ENCODE peak calls at places on chromosomes 16 and 17, in ten cellular contexts. X is right lobe of liver, I is adrenal gland, U is endothelial cell of umbilical vein, N is spleen, Q is heart left ventricle, G is IMR-90, K is HCT116, T is uterus, H is A549. R is an unnamed sample.

GRCh38 chr17:82231562-82232321 is 2.9 kb downstream of the SLC16A3 start:
- DNase-seq in K (no peak), T (peak), I (peak), U (peak), Q (peak), X (peak), H (peak), G (peak), N (peak), R (no peak)

GRCh38 chr17:74493381-74493833 is 27.0 kb downstream of the CD300A start:
- DNase-seq in I (peak), U (peak), K (peak), N (peak), G (peak), H (peak), X (peak), Q (peak), T (peak), R (peak)

GRCh38 chr17:75313941-75314550 is 24.8 kb upstream of the SLC25A19 start:
- DNase-seq in G (peak), K (no peak), N (no peak), X (no peak), Q (no peak), T (no peak), I (peak), H (no peak), U (no peak), R (no peak)

GRCh38 chr16:25126820-25127232 is 15.3 kb downstream of the LCMT1 start:
- DNase-seq in U (peak), G (peak), I (peak), K (no peak), H (peak), N (no peak), Q (no peak), T (no peak), X (no peak), R (no peak)

GRCh38 chr17:81397314-81398169 is 2.3 kb downstream of the BAHCC1 start:
- DNase-seq in T (no peak), U (peak), N (no peak), I (no peak), H (peak), X (no peak), K (no peak), Q (no peak), G (peak), R (no peak)

GRCh38 chr17:34974179-34974578 is 6.1 kb upstream of the LIG3 start:
- DNase-seq in I (no peak), K (no peak), U (no peak), X (no peak), H (no peak), Q (no peak), G (no peak), N (no peak), T (no peak), R (no peak)

GRCh38 chr17:31248986-31249385 is 48.1 kb downstream of the OMG start:
- DNase-seq in N (no peak), U (no peak), H (no peak), Q (no peak), G (peak), T (no peak), X (no peak), K (no peak), I (no peak), R (no peak)

GRCh38 chr17:19867094-19867653 is 562 bp downstream of the ULK2 start:
- DNase-seq in K (peak), X (peak), I (peak), H (peak), Q (peak), G (peak), U (peak), T (peak), N (peak), R (peak)

GRCh38 chr17:33560871-33561270 is 267.8 kb upstream of the ASIC2 start:
- DNase-seq in G (no peak), H (no peak), Q (no peak), U (no peak), N (no peak), I (no peak), K (no peak), X (no peak), T (no peak), R (no peak)

GRCh38 chr16:22321340-22322001 is 24.3 kb downstream of the POLR3E start:
- DNase-seq in T (peak), N (peak), U (peak), Q (peak), I (peak), G (peak), H (peak), K (peak), X (no peak), R (peak)

GRCh38 chr16:66399031-66399430 is 28.1 kb upstream of the BEAN1 start:
- DNase-seq in H (no peak), K (no peak), U (no peak), G (peak), I (no peak), Q (no peak), X (no peak), T (no peak), N (no peak), R (no peak)

GRCh38 chr17:2398655-2399571 is 1.9 kb downstream of the MNT start:
- DNase-seq in X (peak), U (peak), K (no peak), G (peak), H (peak), I (peak), N (peak), T (peak), Q (peak), R (peak)

GRCh38 chr16:84766978-84767773 is 52.6 kb upstream of the CRISPLD2 start:
- DNase-seq in I (no peak), G (no peak), Q (no peak), T (no peak), X (no peak), H (no peak), N (no peak), K (no peak), U (peak), R (no peak)

GRCh38 chr16:84769416-84769815 is 50.4 kb upstream of the CRISPLD2 start:
- DNase-seq in N (no peak), G (no peak), X (no peak), I (no peak), K (no peak), T (no peak), H (no peak), Q (no peak), U (no peak), R (no peak)

GRCh38 chr16:84768061-84768797 is 51.6 kb upstream of the CRISPLD2 start:
- DNase-seq in T (no peak), I (no peak), N (no peak), G (no peak), K (no peak), Q (no peak), U (no peak), X (no peak), H (no peak), R (no peak)

GRCh38 chr16:84765606-84766580 is 53.9 kb upstream of the CRISPLD2 start:
- DNase-seq in X (no peak), G (no peak), Q (no peak), N (no peak), H (no peak), I (no peak), T (no peak), U (no peak), K (no peak), R (no peak)

GRCh38 chr16:84768798-84769177 is 51.0 kb upstream of the CRISPLD2 start:
- DNase-seq in H (no peak), K (no peak), Q (no peak), G (no peak), N (no peak), T (no peak), I (no peak), X (no peak), U (no peak), R (no peak)
- TF ChIP-seq POLR2A in H (no peak), K (no peak), Q (no peak), G (no peak), N (no peak), T (no peak), I (no peak), X (no peak), U (no peak), R (no peak)

GRCh38 chr16:814974-815373 is 14.4 kb upstream of the GNG13 start:
- DNase-seq in I (no peak), H (no peak), G (peak), T (no peak), U (no peak), N (no peak), Q (no peak), X (no peak), K (no peak), R (no peak)

GRCh38 chr16:813204-813915 is 12.8 kb upstream of the GNG13 start:
- DNase-seq in G (peak), T (no peak), N (no peak), X (no peak), Q (no peak), H (peak), U (no peak), K (no peak), I (peak), R (no peak)

GRCh38 chr16:815861-816260 is 15.3 kb upstream of the GNG13 start:
- DNase-seq in N (no peak), T (no peak), Q (no peak), U (no peak), H (no peak), G (no peak), X (no peak), I (no peak), K (no peak), R (no peak)

GRCh38 chr16:817001-817906 is 16.7 kb upstream of the GNG13 start:
- DNase-seq in U (no peak), G (no peak), H (no peak), Q (no peak), I (no peak), K (no peak), T (no peak), X (no peak), N (no peak), R (no peak)

DNA sequence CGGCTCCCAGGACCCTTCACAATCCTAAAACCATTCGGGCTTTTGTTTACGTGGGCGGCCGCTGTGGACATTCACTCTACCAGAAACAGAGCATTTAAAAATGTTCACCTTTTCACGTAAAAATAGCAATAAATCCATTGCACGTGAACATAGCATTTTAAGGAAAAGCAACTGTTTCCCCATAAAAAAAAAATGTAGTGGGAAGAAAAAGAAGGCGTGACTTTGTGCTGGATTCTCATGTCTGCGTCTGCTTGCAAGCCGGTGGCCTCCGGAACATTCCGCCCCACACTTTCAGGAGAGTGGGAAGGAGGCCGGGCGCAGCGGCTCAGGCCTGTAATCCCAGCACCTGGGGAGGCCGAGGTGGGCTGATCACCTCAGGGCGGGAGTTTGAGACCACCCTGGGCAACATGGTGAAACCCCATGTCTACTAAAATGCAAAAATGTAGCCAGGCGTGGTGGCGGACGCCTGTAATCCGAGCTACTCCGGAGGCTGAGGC is 13.4 kb upstream of the GNG13 start:
- DNase-seq in Q (no peak), G (no peak), H (no peak), T (no peak), N (no peak), I (no peak), U (no peak), K (no peak), X (no peak), R (no peak)
- TF ChIP-seq CTCF in Q (no peak), G (no peak), H (no peak), T (no peak), N (no peak), I (no peak), U (no peak), K (peak), X (no peak), R (no peak)

GRCh38 chr17:65559802-65560627 is 1.4 kb downstream of the AXIN2 start:
- DNase-seq in G (no peak), Q (peak), U (peak), I (no peak), X (no peak), K (no peak), N (peak), T (peak), H (peak), R (peak)
- TF ChIP-seq POLR2A in G (no peak), Q (no peak), U (no peak), I (no peak), X (no peak), K (no peak), N (no peak), T (peak), H (peak), R (no peak)

DNA sequence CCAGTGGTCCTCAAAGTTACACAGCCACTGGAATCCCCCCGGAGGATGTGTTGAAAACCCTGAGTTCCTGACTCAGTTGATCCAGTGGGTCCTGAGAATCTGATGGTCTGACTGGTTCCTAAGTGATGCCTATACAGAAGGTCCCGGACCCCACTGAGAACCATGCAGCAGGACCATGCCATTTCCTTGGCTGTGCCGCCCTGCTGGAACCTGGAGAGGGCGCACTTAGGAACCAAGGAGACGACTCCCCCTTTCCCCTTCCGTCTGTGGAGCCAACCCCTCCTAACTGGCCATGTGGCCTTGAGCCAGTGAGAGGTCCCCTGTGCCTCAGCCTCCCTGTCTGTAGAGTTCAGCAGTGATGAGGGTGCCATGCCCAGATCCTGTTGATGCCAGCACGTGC is 22.0 kb downstream of the C16orf74 start:
- DNase-seq in K (no peak), X (no peak), G (no peak), H (no peak), I (no peak), U (no peak), N (no peak), T (no peak), Q (no peak), R (no peak)
- TF ChIP-seq CTCF in K (no peak), X (no peak), G (peak), H (no peak), I (no peak), U (peak), N (no peak), T (no peak), Q (no peak), R (no peak)

GRCh38 chr17:78135858-78136500 is 5.4 kb downstream of the TMC8 start:
- DNase-seq in G (no peak), X (no peak), K (no peak), T (no peak), N (no peak), H (no peak), I (no peak), U (no peak), Q (no peak), R (no peak)

GRCh38 chr17:78140169-78141051 is 5.8 kb upstream of the C17orf99 start:
- DNase-seq in K (peak), X (peak), H (peak), G (peak), U (peak), T (peak), I (peak), Q (peak), N (peak), R (peak)

GRCh38 chr17:78138204-78139060 is 7.8 kb upstream of the C17orf99 start:
- DNase-seq in K (no peak), Q (no peak), I (no peak), N (peak), X (no peak), G (no peak), T (no peak), H (no peak), U (no peak), R (no peak)

GRCh38 chr17:78134899-78135385 is 4.4 kb downstream of the TMC8 start:
- DNase-seq in H (no peak), N (no peak), X (no peak), G (no peak), U (no peak), I (no peak), Q (no peak), K (no peak), T (no peak), R (no peak)

GRCh38 chr17:78137392-78138203 is 7.0 kb downstream of the TMC8 start:
- DNase-seq in T (no peak), I (no peak), U (no peak), H (no peak), X (no peak), Q (no peak), N (peak), G (no peak), K (no peak), R (no peak)
- TF ChIP-seq POLR2A in T (no peak), I (no peak), U (no peak), H (no peak), X (no peak), Q (no peak), N (no peak), G (no peak), K (no peak), R (no peak)

GRCh38 chr16:3123986-3124886 is 10.6 kb upstream of the ZNF213 start:
- DNase-seq in K (peak), H (peak), G (peak), Q (peak), T (peak), I (peak), X (peak), N (peak), U (peak), R (peak)
- TF ChIP-seq CTCF in K (no peak), H (no peak), G (peak), Q (peak), T (no peak), I (no peak), X (peak), N (peak), U (no peak), R (no peak)

GRCh38 chr16:31127182-31127581 is 8.3 kb downstream of the PRSS8 start:
- DNase-seq in U (no peak), N (no peak), X (no peak), T (no peak), H (no peak), I (no peak), Q (no peak), G (no peak), K (no peak), R (no peak)

GRCh38 chr16:31130899-31131298 is 4.6 kb downstream of the PRSS8 start:
- DNase-seq in H (no peak), K (no peak), X (no peak), N (no peak), U (no peak), Q (no peak), G (no peak), T (no peak), I (no peak), R (peak)

GRCh38 chr16:31130336-31130812 is 5.2 kb downstream of the PRSS8 start:
- DNase-seq in I (no peak), N (peak), G (no peak), Q (no peak), U (no peak), H (no peak), X (no peak), K (no peak), T (no peak), R (no peak)

GRCh38 chr16:31129568-31130335 is 5.8 kb downstream of the PRSS8 start:
- DNase-seq in Q (no peak), U (no peak), H (no peak), T (peak), K (no peak), X (no peak), N (peak), G (no peak), I (peak), R (no peak)

DNA sequence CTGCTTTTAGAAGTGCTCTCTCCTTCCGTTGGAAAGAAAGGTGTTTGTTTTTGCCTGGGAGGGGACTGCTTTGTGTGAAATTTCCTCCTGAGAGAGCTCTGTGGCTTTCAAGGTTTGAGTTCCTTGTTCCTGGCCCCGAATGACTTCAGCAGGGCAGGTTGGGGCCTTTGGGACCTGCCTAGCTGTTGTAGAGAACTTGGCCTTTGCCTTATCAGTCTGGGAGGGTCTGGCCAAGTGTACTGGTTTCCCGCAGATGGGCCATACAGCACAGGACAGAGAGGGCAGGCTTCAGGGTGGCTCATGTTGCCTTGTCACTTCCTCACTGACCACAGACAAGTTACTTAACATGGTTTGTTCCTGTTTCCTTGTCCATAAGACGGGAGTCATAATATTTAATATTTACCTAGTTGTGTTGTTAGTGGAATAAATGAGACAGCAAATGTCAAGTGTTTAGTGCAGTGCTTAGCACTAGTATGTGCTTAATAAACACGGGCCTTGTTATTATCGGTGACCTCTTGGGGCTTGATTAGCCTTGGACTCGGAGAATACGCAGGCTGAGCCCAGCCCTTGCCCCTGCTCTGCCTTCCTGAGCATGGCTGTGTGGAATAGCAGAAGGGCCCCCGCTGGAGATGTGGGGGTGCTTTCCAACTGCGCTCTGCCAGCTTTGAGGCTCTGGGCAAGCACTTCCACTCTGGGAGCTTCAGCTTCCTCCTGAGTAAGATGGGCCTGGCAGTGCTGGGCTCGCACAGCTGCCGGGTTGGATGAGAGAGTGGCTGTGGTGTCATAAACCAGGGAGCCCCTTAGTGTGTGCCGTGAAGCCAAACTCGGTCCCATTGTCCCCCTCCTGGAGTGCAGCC is 6.6 kb downstream of the PRSS8 start:
- DNase-seq in N (peak), H (no peak), U (no peak), I (peak), K (no peak), Q (no peak), T (no peak), X (no peak), G (no peak), R (no peak)
- TF ChIP-seq POLR2A in N (no peak), H (no peak), U (no peak), I (no peak), K (no peak), Q (no peak), T (no peak), X (peak), G (no peak), R (no peak)